ENCODE peak calls at places on chromosomes 1 and 21, in four cellular contexts. G is A549, J is endothelial cell of umbilical vein, Y is K562. M is an unnamed sample.

GRCh38 chr1:101438359-101438758 is 201.5 kb downstream of the S1PR1 start:
- DNase-seq in G (no peak), J (peak), Y (no peak), M (no peak)

GRCh38 chr1:210099921-210100320 is 132.7 kb upstream of the SERTAD4 start:
- DNase-seq in G (no peak), J (no peak), Y (no peak), M (no peak)

GRCh38 chr1:41681331-41682136 is 197.1 kb upstream of the EDN2 start:
- DNase-seq in G (no peak), J (no peak), Y (no peak), M (no peak)

GRCh38 chr1:176950736-176951308 is 213.7 kb downstream of the ASTN1 start:
- DNase-seq in G (no peak), J (no peak), Y (no peak), M (no peak)

GRCh38 chr1:245771521-245772281 is 616.9 kb downstream of the KIF26B start:
- DNase-seq in G (peak), J (no peak), Y (no peak), M (no peak)

GRCh38 chr1:66143661-66144060 is 351.0 kb downstream of the PDE4B start:
- DNase-seq in G (no peak), J (no peak), Y (no peak), M (no peak)

GRCh38 chr1:190477687-190478192 is at the start of gene BRINP3:
- DNase-seq in G (no peak), J (peak), Y (no peak), M (no peak)

GRCh38 chr21:42413500-42413899 is 9.8 kb downstream of the UBASH3A start:
- DNase-seq in G (no peak), J (no peak), Y (no peak), M (no peak)

GRCh38 chr1:90707363-90707710 is 9.8 kb downstream of the BARHL2 start:
- DNase-seq in G (peak), J (no peak), Y (peak), M (peak)

GRCh38 chr1:14486401-14487110 is 111.9 kb upstream of the KAZN start:
- DNase-seq in G (no peak), J (no peak), Y (no peak), M (no peak)

GRCh38 chr1:182181167-182181572 is 119.7 kb upstream of the ZNF648 start:
- DNase-seq in G (no peak), J (no peak), Y (no peak), M (no peak)

GRCh38 chr1:193070942-193071341 is 11.5 kb downstream of the RO60 start:
- DNase-seq in G (no peak), J (no peak), Y (peak), M (peak)

GRCh38 chr21:14536929-14537328 is 9.2 kb downstream of the SAMSN1 start:
- DNase-seq in G (no peak), J (no peak), Y (no peak), M (no peak)

GRCh38 chr1:30749691-30750583 is 7.6 kb downstream of the LAPTM5 start:
- DNase-seq in G (no peak), J (no peak), Y (no peak), M (no peak)

GRCh38 chr1:28895896-28896608 is 18.3 kb upstream of the EPB41 start:
- DNase-seq in G (no peak), J (no peak), Y (no peak), M (no peak)

GRCh38 chr1:193697105-193697762 is 510.8 kb upstream of the B3GALT2 start:
- DNase-seq in G (peak), J (no peak), Y (no peak), M (no peak)

GRCh38 chr1:212630159-212630900 is 21.8 kb downstream of the ATF3 start:
- DNase-seq in G (peak), J (peak), Y (peak), M (peak)

GRCh38 chr1:67586596-67586995 is 98.4 kb upstream of the GADD45A start:
- DNase-seq in G (no peak), J (no peak), Y (no peak), M (no peak)

GRCh38 chr1:234750922-234751595 is 141.1 kb upstream of the IRF2BP2 start:
- DNase-seq in G (no peak), J (peak), Y (peak), M (no peak)

DNA sequence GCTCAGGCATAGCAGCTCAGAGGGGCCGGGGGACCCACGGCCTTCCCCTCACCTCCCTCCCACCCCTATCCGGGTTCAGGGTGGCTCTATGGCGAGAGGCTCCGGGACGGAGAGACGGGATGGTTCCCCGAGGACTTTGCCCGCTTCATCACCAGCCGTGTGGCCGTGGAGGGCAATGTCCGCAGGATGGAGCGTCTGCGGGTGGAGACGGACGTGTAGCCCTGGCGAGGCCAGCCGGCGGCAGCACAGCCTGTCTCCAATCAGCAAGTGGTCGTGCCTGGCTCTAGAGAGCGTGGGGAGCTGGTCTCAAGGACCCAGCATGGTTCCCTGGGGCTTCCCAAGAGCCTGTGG is 25.9 kb downstream of the ARHGEF16 start:
- DNase-seq in G (no peak), J (no peak), Y (no peak), M (no peak)
- TF ChIP-seq POLR2A in G (no peak), J (no peak), Y (no peak), M (no peak)

DNA sequence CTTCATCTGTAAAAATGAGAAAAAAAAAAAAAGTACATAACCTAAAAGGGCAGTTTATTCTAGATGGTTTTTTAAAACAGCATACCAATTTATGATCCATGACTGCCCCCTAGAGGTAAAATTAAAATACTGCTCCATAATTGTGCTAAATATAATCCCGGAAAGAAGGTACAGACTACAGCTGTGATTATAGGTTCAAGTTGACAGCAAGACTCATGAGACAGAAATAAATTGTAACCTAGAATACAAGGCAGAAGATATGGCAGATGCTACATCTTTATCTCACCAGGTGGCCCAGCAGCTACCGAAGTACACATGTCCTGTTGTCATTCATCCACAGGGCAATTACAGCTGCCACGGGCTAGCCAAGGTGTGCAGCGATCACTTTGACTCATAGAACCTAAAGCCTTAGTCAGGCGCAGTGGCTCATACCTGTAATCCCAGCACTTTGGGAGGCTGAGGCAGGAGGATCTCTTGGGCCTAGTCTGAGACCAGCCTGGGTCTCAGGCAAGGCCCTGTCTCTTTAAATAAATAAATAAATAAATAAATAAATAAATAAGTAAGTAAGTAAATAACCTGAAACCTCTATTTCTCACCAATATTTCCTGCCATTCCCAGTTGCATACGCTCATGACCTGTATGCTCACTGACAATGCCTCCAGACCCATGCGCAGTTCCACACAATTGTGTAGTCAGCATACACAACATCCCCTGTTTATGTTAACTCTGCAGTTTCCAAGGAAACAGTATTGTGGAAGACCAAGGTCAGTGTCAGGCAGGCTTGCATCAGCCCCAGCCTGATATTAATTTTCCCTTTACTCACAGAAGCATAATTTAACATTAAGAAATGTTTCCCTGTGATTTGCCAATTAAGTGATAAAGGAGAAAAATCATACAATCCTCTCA is 18.3 kb upstream of the PPIE start:
- DNase-seq in G (peak), J (peak), Y (peak), M (peak)
- TF ChIP-seq MAX in G (no peak), J (no peak), Y (no peak), M (no peak)

GRCh38 chr1:7042322-7043231 is 257.3 kb downstream of the CAMTA1 start:
- DNase-seq in G (peak), J (peak), Y (peak), M (peak)
- TF ChIP-seq CTCF in G (peak), J (peak), Y (peak), M (peak)

DNA sequence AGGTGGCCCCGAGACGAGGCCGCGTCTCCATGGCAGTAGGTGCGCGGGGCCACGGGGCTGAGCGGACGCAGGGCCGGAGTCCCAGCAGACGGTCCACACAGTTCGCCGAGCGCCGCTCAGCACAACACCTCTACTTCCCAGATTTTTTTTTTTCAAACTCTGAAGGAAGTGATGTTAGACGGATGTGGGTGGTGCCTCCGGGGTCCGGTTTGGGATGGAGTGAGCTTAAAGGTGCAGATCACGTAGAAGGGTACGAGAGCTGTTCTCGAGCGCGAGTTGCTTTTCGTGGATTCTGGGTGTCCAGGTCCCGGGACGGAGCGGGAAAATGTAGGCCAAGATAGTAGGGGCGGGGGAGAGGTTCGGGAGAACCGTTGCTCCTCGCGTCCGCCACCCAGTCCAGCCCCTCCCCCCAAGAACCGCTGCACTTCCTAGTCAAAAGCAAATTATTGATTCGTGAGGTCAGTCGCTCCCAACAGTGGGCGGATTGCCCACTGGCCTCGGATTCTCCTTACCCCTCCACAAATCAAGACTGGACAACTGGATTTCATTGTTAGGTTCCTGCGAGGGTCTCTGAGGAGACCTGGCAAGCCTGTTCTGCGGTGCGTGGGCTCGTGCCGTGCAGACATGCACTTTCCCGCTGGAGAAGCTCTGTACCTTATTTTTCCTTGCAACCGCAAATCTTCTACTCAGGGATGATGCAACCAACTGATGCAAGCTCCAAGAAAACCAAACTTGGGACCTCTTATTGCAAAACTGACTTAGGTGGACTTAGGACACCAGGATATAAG is at the start of gene TXNDC12:
- DNase-seq in G (peak), J (peak), Y (peak), M (peak)
- TF ChIP-seq POLR2A in G (peak), J (peak), Y (peak), M (peak)

DNA sequence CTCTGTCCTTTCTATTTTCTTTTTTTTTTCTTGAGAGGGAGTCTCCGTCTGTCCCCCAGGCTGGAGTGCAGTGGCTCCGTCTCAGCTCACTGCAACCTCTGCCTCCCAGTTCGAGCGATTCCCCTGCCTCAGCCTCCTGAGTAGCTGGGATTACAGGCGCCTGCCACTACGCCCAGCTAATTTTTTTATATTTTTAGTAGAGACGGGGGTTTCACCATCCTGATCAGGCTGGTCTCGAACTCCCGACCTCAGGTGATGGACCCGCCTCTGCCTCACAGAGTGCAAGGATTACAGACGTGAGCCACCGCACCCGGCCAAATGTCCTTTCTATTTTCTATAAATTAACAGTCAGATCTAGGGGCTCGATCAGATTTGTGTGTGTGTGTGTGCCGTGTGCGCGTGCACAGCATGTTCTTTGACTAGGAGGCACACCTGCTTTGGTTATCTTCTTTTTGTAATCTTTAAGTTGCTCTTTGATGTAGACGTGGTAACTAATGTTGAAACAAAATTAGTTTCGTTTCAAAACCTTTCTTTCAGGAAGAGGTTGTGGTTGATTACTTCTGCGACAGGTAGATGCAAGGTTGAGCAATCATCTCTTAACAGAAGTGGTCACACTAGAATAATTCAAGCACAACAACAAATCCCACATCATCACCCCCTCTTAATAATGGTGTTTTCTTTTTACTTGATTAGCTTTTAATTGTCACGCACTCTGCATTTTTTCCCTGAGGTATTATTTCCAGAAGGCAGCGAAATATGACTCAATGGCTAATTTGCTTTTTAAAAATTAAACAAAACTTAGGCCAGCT is 779 bp upstream of the DEGS1 start:
- DNase-seq in G (no peak), J (no peak), Y (peak), M (no peak)
- TF ChIP-seq MAX in G (no peak), J (no peak), Y (no peak), M (no peak)

DNA sequence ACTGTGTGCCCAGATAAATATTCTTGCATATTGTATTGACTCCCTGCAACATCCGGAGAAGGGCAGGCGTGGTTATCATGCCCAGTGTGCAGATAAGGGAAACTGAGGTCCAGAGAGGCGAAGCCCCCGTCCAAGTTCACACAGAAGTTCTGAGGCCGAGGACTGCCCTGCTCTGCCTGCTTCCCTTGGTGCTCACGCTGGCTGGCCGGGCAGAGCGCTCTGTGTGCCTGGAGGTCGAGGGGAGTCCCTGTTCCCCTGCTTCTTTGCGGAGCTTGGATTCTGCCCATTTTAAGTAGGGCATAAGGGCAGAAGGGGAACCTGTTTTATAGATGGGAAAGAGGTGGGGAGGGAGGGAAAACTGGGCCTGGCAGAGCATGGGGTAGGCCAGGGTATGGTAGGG is 92.8 kb upstream of the ACTL8 start:
- DNase-seq in G (no peak), J (no peak), Y (no peak), M (no peak)
- TF ChIP-seq CTCF in G (no peak), J (no peak), Y (no peak), M (no peak)

M was measured in NB4.